ENCODE peak calls at places on chromosomes 2 and 18, in seven cellular contexts. C is right atrium auricular region, O is transverse colon, U is PC-9, S is AG04450, G is IMR-90, Z is bronchial epithelial cell. H is an unnamed sample. For H3K27me3, the result is how much of the 10 kb centered on the place peaks cover.

GRCh38 chr2:198287706-198288105 is 483.3 kb downstream of the PLCL1 start:
- DNase-seq in C (no peak), O (no peak), U (no peak), S (no peak), G (no peak), Z (no peak), H (no peak)

GRCh38 chr2:196242131-196242620 is 70.8 kb upstream of the STK17B start:
- DNase-seq in C (no peak), O (no peak), U (no peak), S (no peak), G (peak), Z (peak), H (no peak)

GRCh38 chr2:121231385-121232000 is 53.5 kb downstream of the TFCP2L1 start:
- DNase-seq in C (no peak), O (no peak), U (no peak), S (no peak), G (no peak), Z (no peak), H (no peak)

GRCh38 chr2:238097988-238098853 is 1.9 kb upstream of the ESPNL start:
- DNase-seq in C (peak), O (peak), U (peak), S (peak), G (no peak), Z (peak), H (no peak)

GRCh38 chr2:19711470-19712372 is 190.1 kb downstream of the TTC32 start:
- DNase-seq in C (no peak), O (peak), U (peak), S (peak), G (peak), Z (peak), H (peak)

GRCh38 chr2:44450082-44450481 is 88.3 kb downstream of the CAMKMT start:
- DNase-seq in C (no peak), O (no peak), U (no peak), S (no peak), G (no peak), Z (no peak), H (no peak)

GRCh38 chr18:55488473-55488872 is 99.5 kb downstream of the TCF4 start:
- DNase-seq in C (no peak), O (no peak), U (no peak), S (no peak), G (peak), Z (no peak), H (no peak)

GRCh38 chr2:60553496-60553991 is at the start of gene BCL11A:
- DNase-seq in C (no peak), O (peak), U (no peak), S (peak), G (peak), Z (peak), H (no peak)

GRCh38 chr2:197045115-197045514 is 118.6 kb upstream of the PGAP1 start:
- DNase-seq in C (no peak), O (no peak), U (no peak), S (no peak), G (no peak), Z (no peak), H (no peak)

GRCh38 chr2:105104208-105104731 is 66.4 kb downstream of the MRPS9 start:
- DNase-seq in C (no peak), O (no peak), U (no peak), S (peak), G (peak), Z (peak), H (peak)

GRCh38 chr2:210443527-210443926 is 33.0 kb downstream of the LANCL1 start:
- DNase-seq in C (no peak), O (no peak), U (no peak), S (no peak), G (no peak), Z (no peak), H (no peak)

GRCh38 chr2:17010104-17010503 is 344.5 kb upstream of the CYRIA start:
- DNase-seq in C (no peak), O (no peak), U (no peak), S (no peak), G (no peak), Z (no peak), H (no peak)

GRCh38 chr2:26344581-26345283 is 1.2 kb upstream of the SELENOI start:
- DNase-seq in C (no peak), O (peak), U (peak), S (no peak), G (peak), Z (peak), H (no peak)

DNA sequence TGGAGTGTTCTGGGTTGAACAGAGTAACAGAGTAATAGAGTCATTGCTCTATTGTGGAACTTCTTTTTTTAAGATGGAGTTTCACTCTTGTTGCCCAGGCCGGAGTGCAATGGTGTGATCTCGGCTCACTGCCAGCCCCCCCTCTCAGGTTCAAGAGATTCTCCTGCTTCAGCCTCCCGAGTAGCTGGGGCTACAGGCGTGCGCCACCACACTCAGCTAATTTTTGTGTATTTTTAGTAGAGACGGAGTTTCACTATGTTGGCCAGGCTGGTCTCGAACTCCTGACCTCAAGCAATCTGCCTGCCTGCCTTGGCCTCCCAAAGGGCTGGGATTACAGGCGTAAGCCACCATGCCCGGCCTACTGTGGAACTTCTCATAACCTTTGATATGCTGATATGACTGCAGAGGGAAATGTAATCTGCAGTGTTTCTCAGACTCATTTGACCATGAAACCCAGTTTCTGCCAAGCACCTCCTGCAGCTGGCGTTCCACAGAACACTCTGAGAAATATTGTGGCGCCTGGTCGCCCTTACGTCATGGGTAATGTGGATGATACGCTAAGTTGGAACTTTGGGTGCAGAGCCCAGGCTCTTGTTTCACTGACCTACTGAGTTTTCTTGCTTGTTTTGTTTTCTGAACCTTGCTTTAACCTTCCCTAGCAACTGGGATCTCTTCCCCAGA is 213.8 kb downstream of the BCL2 start:
- DNase-seq in C (no peak), O (no peak), U (no peak), S (no peak), G (no peak), Z (no peak), H (no peak)
- H3K4me3 ChIP-seq in C (no peak), O (no peak), U (no peak), S (no peak), G (no peak), Z (no peak), H (no peak)

DNA sequence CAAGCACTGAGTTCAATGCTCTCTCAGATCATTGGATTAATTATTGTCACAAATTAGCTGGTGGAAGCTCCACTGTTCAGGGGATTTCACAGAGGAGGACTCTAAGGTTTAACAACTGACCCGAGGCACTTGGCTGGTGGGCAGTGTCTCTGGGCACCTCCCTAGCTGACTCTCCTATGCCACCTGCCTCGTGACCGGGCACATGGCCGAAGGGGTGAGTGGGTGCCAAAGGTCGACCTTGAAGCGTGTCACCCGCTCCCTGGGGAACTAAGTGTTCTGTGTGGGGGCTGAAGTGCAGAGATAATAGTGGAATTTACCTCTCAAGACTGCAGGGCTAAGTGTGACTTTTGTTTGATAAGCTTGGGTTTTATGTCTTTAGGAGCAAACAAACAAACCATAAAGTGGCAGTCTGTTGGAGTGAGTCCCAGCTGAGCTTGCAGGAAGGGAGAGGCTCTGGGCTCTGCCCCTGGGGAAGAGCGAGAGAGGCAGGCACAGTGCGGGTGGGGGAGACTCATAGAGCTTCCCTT is 64.8 kb downstream of the BCL2L11 start:
- DNase-seq in C (no peak), O (peak), U (no peak), S (no peak), G (no peak), Z (no peak), H (no peak)
- H3K27me3 ChIP-seq in C (under half), O (under half), U (under half), S (under half), G (under half), Z (under half), H (under half)

GRCh38 chr2:65291221-65292094 is 63.8 kb downstream of the ACTR2 start:
- DNase-seq in C (no peak), O (no peak), U (no peak), S (no peak), G (no peak), Z (no peak), H (no peak)
- TF ChIP-seq CTCF in C (no peak), O (no peak), U (no peak), S (no peak), G (no peak), Z (no peak), H (peak)

GRCh38 chr2:240964221-240964853 is 34.1 kb upstream of the SNED1 start:
- DNase-seq in C (peak), O (no peak), U (no peak), S (no peak), G (no peak), Z (no peak), H (no peak)
- H3K4me3 ChIP-seq in C (no peak), O (no peak), U (no peak), S (no peak), G (no peak), Z (no peak), H (no peak)

DNA sequence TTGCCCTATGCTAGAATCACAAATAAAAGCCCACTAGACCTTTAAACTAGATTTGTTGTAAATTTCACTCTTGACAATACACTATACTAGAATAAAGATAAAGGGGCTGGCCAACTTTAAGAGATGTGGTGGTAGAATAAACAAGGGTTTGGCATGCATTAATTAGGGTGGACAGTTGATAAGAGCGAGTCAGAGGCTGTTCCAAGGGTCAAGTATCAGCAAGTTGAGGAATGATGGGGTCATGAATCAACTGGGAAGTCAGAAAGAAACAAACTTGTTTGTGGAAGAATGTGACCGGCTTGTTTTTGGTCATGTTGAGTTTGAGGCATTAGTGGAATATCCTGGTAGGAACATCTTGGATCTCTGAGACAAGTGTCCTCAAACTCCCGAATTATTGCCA is 398.3 kb upstream of the TNP1 start:
- DNase-seq in C (no peak), O (no peak), U (no peak), S (no peak), G (no peak), Z (peak), H (no peak)
- H3K27me3 ChIP-seq in C (under half), O (under half), U (under half), S (under half), G (under half), Z (under half), H (under half)

GRCh38 chr2:199975297-199975895 is 20.0 kb downstream of the MAIP1 start:
- DNase-seq in C (no peak), O (no peak), U (no peak), S (no peak), G (peak), Z (peak), H (no peak)

GRCh38 chr2:199968126-199968525 is 12.7 kb downstream of the MAIP1 start:
- DNase-seq in C (no peak), O (no peak), U (no peak), S (no peak), G (no peak), Z (no peak), H (no peak)

GRCh38 chr2:199972088-199972626 is 16.8 kb downstream of the MAIP1 start:
- DNase-seq in C (no peak), O (no peak), U (no peak), S (no peak), G (no peak), Z (no peak), H (no peak)

GRCh38 chr2:199977984-199978415 is 22.6 kb downstream of the MAIP1 start:
- DNase-seq in C (no peak), O (peak), U (peak), S (no peak), G (peak), Z (peak), H (no peak)

GRCh38 chr2:199973703-199974102 is 18.3 kb downstream of the MAIP1 start:
- DNase-seq in C (no peak), O (no peak), U (no peak), S (no peak), G (peak), Z (peak), H (no peak)
- TF ChIP-seq CTCF in C (peak), O (peak), U (peak), S (peak), G (peak), Z (peak), H (peak)

GRCh38 chr2:98823196-98824166 is 92.5 kb upstream of the MGAT4A start:
- DNase-seq in C (no peak), O (no peak), U (no peak), S (no peak), G (no peak), Z (peak), H (no peak)
- H3K4me3 ChIP-seq in C (peak), O (peak), U (no peak), S (no peak), G (no peak), Z (peak), H (no peak)

DNA sequence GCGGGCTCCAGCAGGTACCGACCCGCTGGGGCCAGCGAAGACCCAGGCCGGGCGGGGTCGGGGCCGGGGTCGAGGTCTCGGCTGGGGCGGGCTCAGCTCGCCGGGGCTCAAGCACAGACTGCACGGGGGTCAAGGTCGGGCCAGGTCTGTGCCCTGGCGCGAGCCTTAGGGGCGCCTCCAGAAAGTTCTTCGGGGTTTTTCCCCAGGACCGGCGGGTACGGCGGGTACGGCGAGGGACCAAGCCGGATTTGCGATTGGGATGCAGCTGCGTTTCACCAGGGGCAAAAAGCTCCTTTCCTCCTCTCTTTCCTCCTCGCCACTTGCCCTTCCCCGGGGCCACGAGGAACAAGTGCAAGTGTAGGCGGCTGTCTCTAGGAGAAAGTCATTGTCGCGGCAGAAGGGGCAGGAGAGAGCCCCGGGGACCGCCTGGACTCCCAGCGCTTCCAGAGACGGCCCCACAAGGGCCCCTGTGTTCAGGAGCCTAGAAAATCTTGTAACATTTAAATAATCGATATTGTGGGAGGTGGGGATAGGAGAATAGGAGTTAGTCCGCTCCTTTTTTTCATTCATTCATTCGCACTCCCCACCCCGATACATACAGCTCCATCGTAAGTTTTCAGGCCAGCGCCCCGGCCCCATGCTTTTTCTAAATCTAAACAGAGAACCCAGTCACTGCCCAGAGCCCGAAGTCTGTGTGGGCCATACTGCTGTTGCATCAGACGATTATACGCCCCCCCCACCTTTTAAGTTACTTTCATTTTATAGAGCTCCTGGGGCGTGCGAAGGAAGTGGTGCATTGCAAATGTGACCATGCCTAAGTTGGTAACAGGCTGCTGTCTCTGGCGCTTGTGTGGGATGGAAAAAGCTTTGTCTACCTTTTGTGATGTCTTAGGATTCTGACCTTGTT is 679 bp downstream of the PMAIP1 start:
- DNase-seq in C (no peak), O (peak), U (peak), S (no peak), G (peak), Z (peak), H (no peak)
- H3K27me3 ChIP-seq in C (under half), O (under half), U (under half), S (under half), G (under half), Z (under half), H (under half)

GRCh38 chr2:109457811-109458210 is 156.0 kb downstream of the SEPTIN10 start:
- DNase-seq in C (no peak), O (no peak), U (no peak), S (no peak), G (no peak), Z (no peak), H (no peak)
- TF ChIP-seq CTCF in C (no peak), O (no peak), U (no peak), S (peak), G (peak), Z (no peak), H (peak)